ENCODE peak calls at places on chromosomes 3 and 15, in eight cellular contexts. S, C, H, U, G, K, M and O are unnamed samples.

GRCh38 chr3:9793161-9793781 is 389 bp downstream of the ARPC4 start:
- DNase-seq in S (no peak), C (no peak), H (peak; percentile 52), U (peak; percentile 22), G (no peak), K (peak; percentile 70), M (no peak), O (no peak)

GRCh38 chr3:126339466-126339865 is 17.7 kb downstream of the KLF15 start:
- DNase-seq in S (no peak), C (peak; percentile 60), H (no peak), U (no peak), G (no peak), K (no peak), M (no peak), O (no peak)

GRCh38 chr3:134749802-134750553 is 45.1 kb upstream of the EPHB1 start:
- DNase-seq in S (no peak), C (no peak), H (no peak), U (no peak), G (no peak), K (no peak), M (no peak), O (no peak)

GRCh38 chr15:98403569-98403968 is 244.8 kb upstream of the IGF1R start:
- DNase-seq in S (no peak), C (no peak), H (no peak), U (no peak), G (no peak), K (no peak), M (no peak), O (no peak)

GRCh38 chr3:138263104-138263503 is 66.5 kb downstream of the NME9 start:
- DNase-seq in S (no peak), C (no peak), H (no peak), U (no peak), G (no peak), K (no peak), M (no peak), O (no peak)

GRCh38 chr3:105869982-105870381 is 1.2 kb upstream of the CBLB start:
- DNase-seq in S (no peak), C (no peak), H (no peak), U (no peak), G (no peak), K (no peak), M (no peak), O (no peak)

GRCh38 chr3:113968986-113969385 is 21.2 kb downstream of the ZDHHC23 start:
- DNase-seq in S (no peak), C (no peak), H (peak; percentile 4), U (no peak), G (no peak), K (no peak), M (no peak), O (no peak)

GRCh38 chr3:189457201-189457607 is 174.0 kb upstream of the TP63 start:
- DNase-seq in S (no peak), C (no peak), H (peak; percentile 57), U (no peak), G (no peak), K (no peak), M (no peak), O (no peak)

GRCh38 chr3:42023380-42023779 is 61.5 kb upstream of the ULK4 start:
- DNase-seq in S (no peak), C (no peak), H (no peak), U (no peak), G (no peak), K (no peak), M (no peak), O (no peak)

GRCh38 chr3:62500556-62501294 is 127.4 kb upstream of the FEZF2 start:
- DNase-seq in S (no peak), C (no peak), H (no peak), U (no peak), G (no peak), K (no peak), M (no peak), O (no peak)

GRCh38 chr15:94287794-94288246 is 56.5 kb downstream of the MCTP2 start:
- DNase-seq in S (no peak), C (no peak), H (no peak), U (peak; percentile 67), G (no peak), K (peak; percentile 92), M (peak; percentile 58), O (peak; percentile 22)

GRCh38 chr15:71116942-71117341 is 1.7 kb downstream of the THSD4 start:
- DNase-seq in S (no peak), C (no peak), H (no peak), U (no peak), G (no peak), K (no peak), M (no peak), O (no peak)

GRCh38 chr3:13595001-13595421 is 46.1 kb downstream of the FBLN2 start:
- DNase-seq in S (no peak), C (peak; percentile 52), H (no peak), U (no peak), G (no peak), K (no peak), M (no peak), O (no peak)

GRCh38 chr3:99805160-99805559 is 12.5 kb upstream of the CMSS1 start:
- DNase-seq in S (no peak), C (no peak), H (no peak), U (no peak), G (no peak), K (no peak), M (no peak), O (no peak)

GRCh38 chr3:160124224-160124623 is 101.0 kb upstream of the C3orf80 start:
- DNase-seq in S (no peak), C (no peak), H (no peak), U (no peak), G (no peak), K (no peak), M (no peak), O (no peak)

GRCh38 chr3:78076379-78076778 is 1036.5 kb downstream of the ROBO2 start:
- DNase-seq in S (no peak), C (no peak), H (no peak), U (no peak), G (no peak), K (no peak), M (no peak), O (no peak)

GRCh38 chr3:69386535-69387385 is 872 bp upstream of the FRMD4B start:
- DNase-seq in S (no peak), C (no peak), H (no peak), U (no peak), G (no peak), K (no peak), M (no peak), O (no peak)

GRCh38 chr15:100732359-100733055 is 130.1 kb downstream of the ASB7 start:
- DNase-seq in S (no peak), C (no peak), H (peak; percentile 34), U (no peak), G (no peak), K (no peak), M (no peak), O (no peak)

GRCh38 chr15:38129531-38130199 is 123.0 kb upstream of the SPRED1 start:
- DNase-seq in S (no peak), C (peak; percentile 95), H (peak; percentile 98), U (no peak), G (peak; percentile 100), K (no peak), M (peak; percentile 49), O (no peak)

GRCh38 chr15:100383302-100384107 is 41.7 kb upstream of the ADAMTS17 start:
- DNase-seq in S (no peak), C (no peak), H (peak; percentile 4), U (no peak), G (no peak), K (peak; percentile 52), M (no peak), O (peak; percentile 28)

GRCh38 chr3:50287262-50287661 is 5.0 kb downstream of the IFRD2 start:
- DNase-seq in S (no peak), C (no peak), H (no peak), U (no peak), G (no peak), K (no peak), M (no peak), O (no peak)

GRCh38 chr3:134074790-134075567 is 45.3 kb upstream of the SLCO2A1 start:
- DNase-seq in S (no peak), C (no peak), H (no peak), U (no peak), G (no peak), K (no peak), M (no peak), O (no peak)

GRCh38 chr3:4800595-4800994 is 178.6 kb upstream of the BHLHE40 start:
- DNase-seq in S (no peak), C (no peak), H (no peak), U (no peak), G (no peak), K (no peak), M (no peak), O (no peak)

GRCh38 chr3:11159421-11159904 is 5.2 kb downstream of the HRH1 start:
- DNase-seq in S (no peak), C (peak; percentile 87), H (peak; percentile 79), U (no peak), G (peak; percentile 63), K (peak; percentile 34), M (no peak), O (no peak)

GRCh38 chr3:157390713-157391515 is 45.7 kb upstream of the PTX3 start:
- DNase-seq in S (no peak), C (no peak), H (peak; percentile 36), U (no peak), G (no peak), K (no peak), M (peak; percentile 36), O (no peak)

GRCh38 chr3:72951259-72951722 is 45.3 kb upstream of the PPP4R2 start:
- DNase-seq in S (no peak), C (no peak), H (no peak), U (no peak), G (no peak), K (no peak), M (no peak), O (no peak)

GRCh38 chr15:58604455-58604923 is 145.0 kb downstream of the ADAM10 start:
- DNase-seq in S (no peak), C (no peak), H (no peak), U (no peak), G (no peak), K (no peak), M (no peak), O (no peak)

GRCh38 chr3:29441020-29441324 is 160.1 kb downstream of the RBMS3 start:
- DNase-seq in S (no peak), C (no peak), H (no peak), U (no peak), G (no peak), K (no peak), M (no peak), O (no peak)